ENCODE peak calls at places on chromosomes 12 and 14, in five cellular contexts. One of them, this sample, is unnamed. For H3K27me3, the result is how much of the 10 kb centered on the place peaks cover.

GRCh38 chr12:1995205-1995896 is 8.9 kb downstream of the DCP1B start:
- DNase-seq in sigmoid colon: no peak
- DNase-seq in breast epithelium: no peak
- DNase-seq in IMR-90: no peak
- DNase-seq in body of pancreas: no peak
- DNase-seq in this sample: no peak

GRCh38 chr12:13222076-13222475 is 25.6 kb downstream of the EMP1 start:
- DNase-seq in breast epithelium: no peak
- DNase-seq in IMR-90: no peak
- DNase-seq in sigmoid colon: no peak
- DNase-seq in body of pancreas: peak
- DNase-seq in this sample: peak

GRCh38 chr12:58026892-58027891 is 85.8 kb downstream of the ATP23 start:
- DNase-seq in body of pancreas: no peak
- DNase-seq in breast epithelium: no peak
- DNase-seq in IMR-90: no peak
- DNase-seq in sigmoid colon: no peak
- DNase-seq in this sample: no peak

GRCh38 chr12:4037747-4038312 is 164.6 kb upstream of the PARP11 start:
- DNase-seq in breast epithelium: peak
- DNase-seq in sigmoid colon: no peak
- DNase-seq in body of pancreas: peak
- DNase-seq in IMR-90: peak
- DNase-seq in this sample: no peak

GRCh38 chr12:23415180-23415579 is 534.3 kb downstream of the SOX5 start:
- DNase-seq in IMR-90: no peak
- DNase-seq in body of pancreas: no peak
- DNase-seq in breast epithelium: no peak
- DNase-seq in sigmoid colon: no peak
- DNase-seq in this sample: no peak

GRCh38 chr12:58415716-58416115 is 474.3 kb downstream of the ATP23 start:
- DNase-seq in sigmoid colon: no peak
- DNase-seq in IMR-90: no peak
- DNase-seq in body of pancreas: no peak
- DNase-seq in breast epithelium: no peak
- DNase-seq in this sample: no peak

GRCh38 chr12:46933947-46934346 is 108.2 kb upstream of the SLC38A4 start:
- DNase-seq in body of pancreas: no peak
- DNase-seq in breast epithelium: no peak
- DNase-seq in sigmoid colon: no peak
- DNase-seq in IMR-90: peak
- DNase-seq in this sample: no peak

GRCh38 chr12:108239378-108239777 is 99.7 kb downstream of the CMKLR1 start:
- DNase-seq in IMR-90: no peak
- DNase-seq in breast epithelium: no peak
- DNase-seq in sigmoid colon: no peak
- DNase-seq in body of pancreas: no peak
- DNase-seq in this sample: no peak

GRCh38 chr12:25328082-25328712 is 77.5 kb upstream of the KRAS start:
- DNase-seq in IMR-90: peak
- DNase-seq in breast epithelium: no peak
- DNase-seq in sigmoid colon: no peak
- DNase-seq in body of pancreas: peak
- DNase-seq in this sample: no peak

GRCh38 chr12:97404549-97404948 is 58.1 kb upstream of the RMST start:
- DNase-seq in sigmoid colon: no peak
- DNase-seq in breast epithelium: no peak
- DNase-seq in body of pancreas: peak
- DNase-seq in IMR-90: peak
- DNase-seq in this sample: no peak

GRCh38 chr12:643478-644292 is 19.6 kb downstream of the NINJ2 start:
- DNase-seq in body of pancreas: no peak
- DNase-seq in breast epithelium: no peak
- DNase-seq in sigmoid colon: peak
- DNase-seq in IMR-90: no peak
- DNase-seq in this sample: no peak

GRCh38 chr12:42469355-42470006 is 120.1 kb downstream of the PRICKLE1 start:
- DNase-seq in IMR-90: no peak
- DNase-seq in sigmoid colon: no peak
- DNase-seq in breast epithelium: no peak
- DNase-seq in body of pancreas: no peak
- DNase-seq in this sample: no peak

GRCh38 chr12:50764861-50765324 is 992 bp downstream of the ATF1 start:
- DNase-seq in breast epithelium: peak
- DNase-seq in body of pancreas: peak
- DNase-seq in sigmoid colon: peak
- DNase-seq in IMR-90: peak
- DNase-seq in this sample: peak

GRCh38 chr12:19404232-19404880 is 34.9 kb upstream of the AEBP2 start:
- DNase-seq in sigmoid colon: no peak
- DNase-seq in breast epithelium: no peak
- DNase-seq in body of pancreas: no peak
- DNase-seq in IMR-90: no peak
- DNase-seq in this sample: no peak

GRCh38 chr12:2311001-2311778 is 258.4 kb downstream of the CACNA1C start:
- DNase-seq in breast epithelium: no peak
- DNase-seq in sigmoid colon: no peak
- DNase-seq in IMR-90: peak
- DNase-seq in body of pancreas: no peak
- DNase-seq in this sample: no peak

GRCh38 chr14:68695871-68696665 is 96.8 kb downstream of the ZFP36L1 start:
- DNase-seq in body of pancreas: no peak
- DNase-seq in sigmoid colon: no peak
- DNase-seq in breast epithelium: no peak
- DNase-seq in IMR-90: no peak
- DNase-seq in this sample: no peak

GRCh38 chr12:109818253-109818652 is 14.9 kb downstream of the TRPV4 start:
- DNase-seq in body of pancreas: no peak
- DNase-seq in breast epithelium: no peak
- DNase-seq in IMR-90: no peak
- DNase-seq in sigmoid colon: no peak
- DNase-seq in this sample: no peak

GRCh38 chr14:104821971-104822608 is 21.2 kb downstream of the ZBTB42 start:
- DNase-seq in body of pancreas: no peak
- DNase-seq in sigmoid colon: peak
- DNase-seq in breast epithelium: no peak
- DNase-seq in IMR-90: no peak
- DNase-seq in this sample: no peak

GRCh38 chr12:50637870-50638481 is 125.9 kb upstream of the ATF1 start:
- DNase-seq in breast epithelium: no peak
- DNase-seq in body of pancreas: no peak
- DNase-seq in sigmoid colon: no peak
- DNase-seq in IMR-90: peak
- DNase-seq in this sample: no peak

GRCh38 chr12:86521870-86522269 is 265.7 kb upstream of the MGAT4C start:
- DNase-seq in breast epithelium: no peak
- DNase-seq in sigmoid colon: no peak
- DNase-seq in IMR-90: no peak
- DNase-seq in body of pancreas: no peak
- DNase-seq in this sample: no peak

GRCh38 chr14:30185832-30186231 is 258.2 kb upstream of the PRKD1 start:
- DNase-seq in body of pancreas: no peak
- DNase-seq in sigmoid colon: no peak
- DNase-seq in breast epithelium: no peak
- DNase-seq in IMR-90: no peak
- DNase-seq in this sample: no peak

GRCh38 chr12:19421503-19422282 is 17.6 kb upstream of the AEBP2 start:
- DNase-seq in breast epithelium: no peak
- DNase-seq in sigmoid colon: no peak
- DNase-seq in IMR-90: no peak
- DNase-seq in body of pancreas: no peak
- DNase-seq in this sample: no peak

GRCh38 chr12:1115471-1116242 is 124.6 kb downstream of the ERC1 start:
- DNase-seq in IMR-90: peak
- DNase-seq in body of pancreas: no peak
- DNase-seq in breast epithelium: no peak
- DNase-seq in sigmoid colon: no peak
- DNase-seq in this sample: no peak

GRCh38 chr12:33944703-33945437 is 77.4 kb upstream of the ALG10 start:
- DNase-seq in IMR-90: no peak
- DNase-seq in sigmoid colon: no peak
- DNase-seq in breast epithelium: no peak
- DNase-seq in body of pancreas: no peak
- DNase-seq in this sample: no peak

GRCh38 chr14:74606727-74607126 is 5.3 kb downstream of the LTBP2 start:
- DNase-seq in breast epithelium: no peak
- DNase-seq in sigmoid colon: no peak
- DNase-seq in IMR-90: no peak
- DNase-seq in body of pancreas: no peak
- DNase-seq in this sample: no peak

GRCh38 chr14:59394268-59394667 is 70.9 kb downstream of the GPR135 start:
- DNase-seq in body of pancreas: no peak
- DNase-seq in breast epithelium: no peak
- DNase-seq in IMR-90: no peak
- DNase-seq in sigmoid colon: no peak
- DNase-seq in this sample: no peak

GRCh38 chr14:57122129-57122528 is 146.6 kb downstream of the EXOC5 start:
- DNase-seq in breast epithelium: no peak
- DNase-seq in sigmoid colon: no peak
- DNase-seq in body of pancreas: no peak
- DNase-seq in IMR-90: no peak
- DNase-seq in this sample: no peak

GRCh38 chr14:64495252-64495651 is 8.4 kb downstream of the ZBTB25 start:
- DNase-seq in body of pancreas: no peak
- DNase-seq in sigmoid colon: no peak
- DNase-seq in breast epithelium: no peak
- DNase-seq in IMR-90: no peak
- DNase-seq in this sample: no peak
- H3K27me3 ChIP-seq in body of pancreas: under half
- H3K27me3 ChIP-seq in sigmoid colon: under half
- H3K27me3 ChIP-seq in breast epithelium: under half
- H3K27me3 ChIP-seq in IMR-90: under half
- H3K27me3 ChIP-seq in this sample: under half

GRCh38 chr12:122813310-122813713 is 21.9 kb upstream of the HIP1R start:
- DNase-seq in breast epithelium: no peak
- DNase-seq in body of pancreas: no peak
- DNase-seq in sigmoid colon: no peak
- DNase-seq in IMR-90: no peak
- DNase-seq in this sample: no peak
- H3K4me3 ChIP-seq in breast epithelium: no peak
- H3K4me3 ChIP-seq in body of pancreas: no peak
- H3K4me3 ChIP-seq in sigmoid colon: no peak
- H3K4me3 ChIP-seq in IMR-90: no peak
- H3K4me3 ChIP-seq in this sample: no peak

GRCh38 chr12:49126852-49127763 is 4.1 kb downstream of the TUBA1B start:
- DNase-seq in body of pancreas: no peak
- DNase-seq in breast epithelium: no peak
- DNase-seq in sigmoid colon: peak
- DNase-seq in IMR-90: no peak
- DNase-seq in this sample: no peak
- TF ChIP-seq POLR2A in body of pancreas: peak
- TF ChIP-seq POLR2A in breast epithelium: no peak
- TF ChIP-seq POLR2A in sigmoid colon: no peak
- TF ChIP-seq POLR2A in IMR-90: peak
- TF ChIP-seq POLR2A in this sample: no peak

DNA sequence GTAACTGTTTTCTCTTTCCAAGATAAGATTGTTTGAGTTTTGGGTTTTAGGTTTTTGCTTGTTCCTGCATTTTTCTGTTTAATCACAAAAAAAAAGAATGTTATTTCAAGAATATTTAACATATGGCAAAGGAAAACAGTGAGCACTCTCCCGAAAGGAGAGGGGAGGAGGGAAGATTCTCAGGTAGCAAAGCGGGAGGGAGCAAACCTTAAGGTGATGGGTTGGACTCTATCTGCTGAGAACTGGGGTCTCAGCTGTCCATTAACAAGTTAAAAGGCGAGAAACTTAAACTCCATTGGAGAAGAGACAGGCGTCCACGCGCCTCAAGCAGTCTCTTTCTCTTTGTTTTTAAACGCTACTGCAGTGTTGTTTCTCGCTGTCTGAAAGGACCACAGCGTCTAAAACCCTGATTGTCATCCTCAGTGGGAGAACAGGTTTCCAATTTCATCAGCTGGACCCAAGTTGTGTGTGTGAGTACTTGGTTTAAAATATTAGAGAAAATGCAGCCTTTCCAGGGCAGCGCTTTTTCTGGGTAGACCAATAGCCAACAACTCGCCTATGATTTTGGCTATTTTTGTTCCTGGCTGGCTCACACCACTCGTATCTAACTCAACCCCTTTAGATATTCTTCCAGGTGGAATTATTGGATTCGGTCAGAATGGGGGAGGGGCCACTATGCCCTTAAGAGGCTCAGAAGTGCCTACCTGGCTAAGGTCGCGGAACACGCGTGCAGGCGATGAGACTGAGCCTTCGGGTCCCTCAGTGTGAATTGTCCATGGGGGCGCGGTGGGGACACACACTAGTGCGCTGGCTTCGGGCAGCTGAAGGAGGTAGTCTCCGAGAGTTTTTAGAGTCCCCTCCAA is 8.2 kb downstream of the SIX1 start:
- DNase-seq in breast epithelium: no peak
- DNase-seq in IMR-90: no peak
- DNase-seq in body of pancreas: no peak
- DNase-seq in sigmoid colon: no peak
- DNase-seq in this sample: no peak
- H3K27me3 ChIP-seq in breast epithelium: half or more
- H3K27me3 ChIP-seq in IMR-90: under half
- H3K27me3 ChIP-seq in body of pancreas: half or more
- H3K27me3 ChIP-seq in sigmoid colon: half or more
- H3K27me3 ChIP-seq in this sample: under half

DNA sequence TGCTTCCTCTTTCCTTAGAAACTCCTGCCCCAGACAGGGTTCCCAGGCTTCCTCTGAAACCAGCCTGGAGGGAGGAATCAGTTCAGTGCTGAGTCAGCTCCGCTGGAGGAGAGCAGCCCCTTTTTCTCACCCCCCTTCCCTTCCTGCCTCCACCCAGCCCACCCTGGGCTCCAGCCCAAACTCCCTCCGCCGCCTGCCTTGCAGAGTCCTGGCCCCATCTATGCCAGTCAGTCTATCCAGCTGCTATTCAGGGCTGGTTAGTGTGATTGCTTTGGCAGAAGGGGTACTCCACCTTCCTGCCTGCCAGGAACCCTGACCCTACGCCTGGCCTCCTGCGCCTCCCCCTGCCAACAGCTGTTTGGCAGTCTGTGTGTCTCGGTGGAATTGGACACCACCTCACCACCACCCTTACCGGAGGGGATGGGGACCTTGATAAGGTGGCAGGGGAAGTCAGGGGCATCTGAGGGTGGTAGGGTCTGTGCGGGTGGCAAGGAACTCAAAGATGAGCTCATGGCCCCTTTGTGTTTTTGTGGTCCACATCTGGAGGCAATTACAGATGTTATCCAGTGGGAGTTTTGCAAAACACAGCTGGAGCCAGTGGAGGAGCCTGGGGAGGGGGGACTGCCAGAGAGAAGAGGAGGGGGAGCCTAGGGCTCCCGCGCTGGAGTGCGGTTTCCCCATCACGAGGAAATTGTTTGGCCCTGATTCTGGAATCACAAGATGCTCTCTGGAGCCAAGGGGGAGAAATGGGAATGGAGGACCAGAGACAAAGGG is 12.2 kb downstream of the MMP14 start:
- DNase-seq in breast epithelium: peak
- DNase-seq in sigmoid colon: peak
- DNase-seq in body of pancreas: no peak
- DNase-seq in IMR-90: peak
- DNase-seq in this sample: peak
- H3K4me3 ChIP-seq in breast epithelium: peak
- H3K4me3 ChIP-seq in sigmoid colon: no peak
- H3K4me3 ChIP-seq in body of pancreas: no peak
- H3K4me3 ChIP-seq in IMR-90: no peak
- H3K4me3 ChIP-seq in this sample: no peak

GRCh38 chr12:75706786-75707605 is 195.6 kb upstream of the KRR1 start:
- DNase-seq in breast epithelium: no peak
- DNase-seq in body of pancreas: no peak
- DNase-seq in IMR-90: peak
- DNase-seq in sigmoid colon: no peak
- DNase-seq in this sample: no peak
- TF ChIP-seq POLR2A in breast epithelium: no peak
- TF ChIP-seq POLR2A in body of pancreas: no peak
- TF ChIP-seq POLR2A in IMR-90: no peak
- TF ChIP-seq POLR2A in sigmoid colon: no peak
- TF ChIP-seq POLR2A in this sample: no peak